ENCODE peak calls at places on chromosomes 16 and 17, in seven cellular contexts. A, Y, S, P, T, E and J are unnamed samples.

GRCh38 chr16:3266873-3267537 is 10.6 kb upstream of the MEFV start:
- DNase-seq in A (peak; percentile 64), Y (no peak), S (no peak), P (no peak), T (no peak), E (peak; percentile 61), J (peak; percentile 82)

GRCh38 chr16:23290189-23291062 is 11.7 kb upstream of the SCNN1B start:
- DNase-seq in A (no peak), Y (no peak), S (no peak), P (no peak), T (no peak), E (no peak), J (no peak)

GRCh38 chr17:12765544-12765943 is 23.8 kb upstream of the ARHGAP44 start:
- DNase-seq in A (peak; percentile 93), Y (no peak), S (no peak), P (peak; percentile 68), T (no peak), E (peak; percentile 74), J (peak; percentile 52)

GRCh38 chr17:27354051-27354490 is 60.2 kb downstream of the WSB1 start:
- DNase-seq in A (no peak), Y (peak; percentile 85), S (no peak), P (no peak), T (no peak), E (no peak), J (no peak)

GRCh38 chr16:3444032-3444388 is 530 bp downstream of the NAA60 start:
- DNase-seq in A (peak; percentile 82), Y (no peak), S (no peak), P (no peak), T (no peak), E (peak; percentile 64), J (peak; percentile 55)

GRCh38 chr16:83100679-83101078 is 473.9 kb downstream of the CDH13 start:
- DNase-seq in A (peak; percentile 26), Y (no peak), S (no peak), P (no peak), T (no peak), E (no peak), J (no peak)

GRCh38 chr17:10738516-10739258 is 8.9 kb upstream of the TMEM220 start:
- DNase-seq in A (no peak), Y (no peak), S (no peak), P (peak; percentile 59), T (peak; percentile 2), E (no peak), J (no peak)

GRCh38 chr17:40433551-40434384 is 9.5 kb upstream of the IGFBP4 start:
- DNase-seq in A (no peak), Y (no peak), S (no peak), P (no peak), T (no peak), E (no peak), J (no peak)

DNA sequence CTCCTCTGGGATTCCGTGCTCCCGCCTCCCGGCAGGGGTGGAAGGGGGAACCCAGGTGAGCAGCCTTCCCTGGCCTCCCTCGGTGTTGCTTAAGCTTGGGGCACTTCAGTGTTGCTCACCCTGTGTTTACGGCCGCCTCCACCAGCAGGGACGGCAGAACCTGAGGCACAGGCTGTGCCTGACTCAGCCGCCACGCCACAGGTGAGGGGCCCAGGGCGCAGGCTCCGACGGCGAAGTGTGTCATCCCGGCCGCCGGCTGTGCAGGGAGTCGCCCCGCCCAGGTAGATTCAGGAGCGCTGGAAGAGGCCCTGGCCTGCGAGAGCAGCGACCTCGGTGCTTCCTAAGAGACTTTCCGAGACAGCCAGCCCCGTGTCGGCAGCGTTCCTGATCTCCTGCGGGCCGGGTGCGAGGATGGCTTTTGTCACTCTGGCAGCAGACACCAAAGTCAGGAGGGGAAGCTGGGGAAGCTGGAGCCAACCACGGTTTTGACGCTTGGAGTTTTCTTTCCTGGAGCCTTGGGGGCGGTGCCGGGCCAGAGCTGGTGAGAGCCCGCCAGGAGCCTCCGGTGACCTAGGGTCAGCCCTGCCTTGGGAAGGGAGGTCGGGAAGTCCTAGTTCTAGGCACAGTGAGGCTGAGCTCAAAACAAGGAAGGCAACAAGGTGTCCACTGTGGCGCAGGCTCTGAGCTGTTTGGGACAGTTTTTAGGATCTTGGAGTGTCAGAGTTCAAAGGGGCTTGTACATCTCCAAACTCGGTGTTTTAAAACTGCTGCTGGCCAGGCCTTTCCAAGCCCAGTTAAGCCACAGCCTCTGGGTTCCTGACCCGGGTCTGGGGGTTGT is 2.1 kb downstream of the GSE1 start:
- DNase-seq in A (no peak), Y (peak; percentile 95), S (no peak), P (peak; percentile 80), T (peak; percentile 73), E (peak; percentile 66), J (no peak)
- H3K4me3 ChIP-seq in A (no peak overlapping the region), Y (no peak overlapping the region), S (peak overlapping the region; percentile 61), P (no peak overlapping the region), T (peak overlapping the region; percentile 47), E (peak overlapping the region; percentile 96), J (no peak overlapping the region)

GRCh38 chr17:60109161-60109560 is 30.4 kb upstream of the HEATR6 start:
- DNase-seq in A (no peak), Y (no peak), S (no peak), P (no peak), T (no peak), E (no peak), J (no peak)

GRCh38 chr17:60110586-60110985 is 31.9 kb upstream of the HEATR6 start:
- DNase-seq in A (no peak), Y (no peak), S (no peak), P (no peak), T (no peak), E (no peak), J (no peak)

GRCh38 chr17:60108712-60109111 is 30.0 kb upstream of the HEATR6 start:
- DNase-seq in A (no peak), Y (no peak), S (no peak), P (no peak), T (no peak), E (no peak), J (no peak)

GRCh38 chr17:60106377-60107059 is 27.8 kb upstream of the HEATR6 start:
- DNase-seq in A (peak; percentile 74), Y (no peak), S (no peak), P (no peak), T (no peak), E (no peak), J (no peak)

DNA sequence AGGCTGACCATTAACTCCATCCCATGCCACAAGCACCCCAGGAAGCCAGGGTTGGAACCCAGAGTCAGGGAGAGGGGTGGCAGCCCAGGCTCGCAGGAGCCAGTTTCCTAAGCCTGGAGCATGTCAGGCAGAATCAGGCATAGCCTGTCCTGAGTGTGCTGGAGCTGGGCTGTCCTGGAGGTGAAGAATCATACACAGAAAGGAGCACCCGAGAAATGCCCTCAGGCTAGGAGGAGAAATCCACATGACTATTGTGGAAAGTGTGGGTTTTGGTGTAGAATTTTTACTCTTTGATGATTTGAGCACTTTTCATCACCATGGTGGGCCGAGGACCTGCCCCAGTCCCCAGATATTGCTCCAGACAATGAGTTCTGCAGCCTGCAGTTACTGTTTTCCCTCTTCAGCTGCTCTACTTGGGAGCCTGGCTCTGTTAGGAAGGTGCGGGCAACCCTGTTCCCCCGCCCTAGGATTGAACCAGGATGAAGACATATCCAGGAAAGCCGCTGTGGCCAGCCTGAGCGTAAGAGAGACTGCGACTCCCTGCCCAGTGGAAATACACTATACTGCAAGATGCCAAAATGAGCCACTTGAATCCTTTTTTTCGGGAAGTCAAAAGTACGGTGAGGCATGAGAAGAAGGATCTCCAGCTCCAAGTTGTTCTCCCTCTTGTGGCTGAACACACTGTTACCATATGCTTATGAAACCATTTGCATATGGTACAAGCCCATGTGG is 29.0 kb upstream of the HEATR6 start:
- DNase-seq in A (no peak), Y (no peak), S (no peak), P (no peak), T (no peak), E (peak; percentile 55), J (no peak)
- TF ChIP-seq CTCF in A (no peak), Y (no peak), S (no peak), P (no peak), T (no peak), E (no peak), J (peak; percentile 34)

DNA sequence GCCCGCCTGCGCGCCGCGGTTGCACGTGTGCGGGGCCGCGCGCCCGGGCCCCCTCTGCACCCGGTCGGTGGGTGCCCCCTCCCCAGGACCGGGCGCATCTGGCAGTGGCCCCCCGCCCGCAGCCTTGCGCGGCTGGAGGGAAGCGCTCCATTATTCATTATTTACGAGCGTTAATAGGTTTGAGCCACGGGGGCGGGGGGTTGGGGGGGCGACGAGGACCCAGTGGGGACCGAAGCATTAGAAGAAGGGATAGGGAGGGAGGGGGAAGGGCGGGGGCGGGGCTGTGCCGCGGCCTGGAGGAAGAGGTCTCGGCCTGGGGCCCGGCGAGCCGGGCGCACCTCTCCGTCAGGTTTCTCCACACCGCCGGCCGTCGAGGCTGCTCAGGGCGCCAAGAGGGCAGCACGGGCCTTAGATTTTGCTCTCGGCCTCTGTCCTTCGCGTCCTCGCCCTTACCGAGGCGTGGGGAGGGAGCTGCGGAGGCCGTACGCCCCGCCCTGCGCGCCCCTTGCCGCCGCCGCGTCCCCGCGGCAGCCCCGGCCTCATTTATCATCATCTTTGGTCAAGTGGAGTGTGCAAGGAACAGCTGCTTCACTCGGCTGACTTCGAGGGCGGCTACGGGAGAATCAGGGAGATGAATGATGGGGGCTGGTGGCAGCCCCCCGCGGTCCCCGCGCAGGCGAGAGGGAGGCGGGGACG is 54.2 kb downstream of the SREBF1 start:
- DNase-seq in A (peak; percentile 30), Y (peak; percentile 79), S (no peak), P (no peak), T (no peak), E (no peak), J (no peak)
- H3K4me3 ChIP-seq in A (no peak overlapping the region), Y (no peak overlapping the region), S (peak overlapping the region; percentile 68), P (peak overlapping the region; percentile 46), T (peak overlapping the region; percentile 50), E (peak overlapping the region; percentile 42), J (peak overlapping the region; percentile 34)

GRCh38 chr17:31533546-31534155 is 142.2 kb downstream of the RAB11FIP4 start:
- DNase-seq in A (peak; percentile 85), Y (peak; percentile 75), S (no peak), P (no peak), T (no peak), E (peak; percentile 45), J (peak; percentile 23)
- TF ChIP-seq CTCF in A (peak; percentile 31), Y (peak; percentile 13), S (peak; percentile 37), P (peak; percentile 54), T (no peak), E (peak; percentile 39), J (peak; percentile 44)

DNA sequence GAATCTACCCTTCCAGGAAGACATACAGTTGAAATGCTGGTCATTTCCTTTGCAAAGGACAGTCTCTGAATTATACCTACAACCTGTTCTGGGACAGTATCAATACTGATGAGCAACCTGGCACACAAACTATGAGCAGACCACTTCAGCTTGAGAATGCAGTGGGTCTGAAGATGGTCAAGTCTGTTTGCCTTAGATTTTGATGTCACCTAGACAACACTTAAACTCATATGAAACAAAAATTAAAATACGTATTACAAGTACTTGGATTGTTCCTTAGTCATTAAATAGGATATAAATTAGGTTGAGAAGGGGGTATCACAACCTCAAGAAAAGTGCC is 3.5 kb downstream of the SRSF2 start:
- DNase-seq in A (no peak), Y (no peak), S (no peak), P (no peak), T (no peak), E (no peak), J (no peak)
- H3K4me3 ChIP-seq in A (peak overlapping the region; percentile 96), Y (no peak overlapping the region), S (no peak overlapping the region), P (no peak overlapping the region), T (no peak overlapping the region), E (peak overlapping the region; percentile 95), J (no peak overlapping the region)

DNA sequence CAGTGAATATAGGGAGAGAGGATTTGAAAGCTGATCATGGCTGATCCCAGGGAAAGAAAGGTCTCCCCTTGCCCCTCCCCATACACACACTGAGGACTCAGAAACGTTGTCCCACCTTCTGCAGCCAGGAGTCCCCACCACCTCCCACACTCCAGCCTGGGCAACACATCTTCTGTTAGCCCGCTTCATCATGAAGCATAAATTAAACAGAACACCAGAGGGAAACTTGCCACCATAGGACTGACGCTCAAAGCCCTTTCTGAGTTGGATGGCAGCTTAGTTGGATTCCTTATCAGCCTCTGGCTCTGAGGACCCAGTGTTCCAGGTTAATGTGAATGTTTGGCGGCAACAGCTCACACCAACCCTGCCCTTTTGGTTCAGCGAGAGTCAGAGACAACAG is 33.9 kb downstream of the ARHGAP27 start:
- DNase-seq in A (no peak), Y (no peak), S (no peak), P (no peak), T (no peak), E (no peak), J (no peak)
- TF ChIP-seq CTCF in A (no peak), Y (no peak), S (no peak), P (peak; percentile 52), T (no peak), E (no peak), J (no peak)